ENCODE peak calls at places on chromosomes 4 and X, in five cellular contexts. K is substantia nigra, U is cardiac muscle cell, N is ovary, H is BE2C. P is an unnamed sample.

GRCh38 chrX:119134466-119134865 is 6.9 kb upstream of the KIAA1210 start:
- DNase-seq in K (no peak), U (no peak), N (no peak), H (no peak), P (no peak)

GRCh38 chr4:180261346-180261745 is 1981.9 kb upstream of the TENM3 start:
- DNase-seq in K (no peak), U (no peak), N (no peak), H (no peak), P (no peak)

GRCh38 chr4:7774301-7775019 is 165.2 kb downstream of the AFAP1 start:
- DNase-seq in K (no peak), U (no peak), N (peak; percentile 16), H (no peak), P (no peak)

GRCh38 chr4:3747582-3747906 is 18.6 kb upstream of the ADRA2C start:
- DNase-seq in K (no peak), U (peak; percentile 4), N (no peak), H (peak; percentile 59), P (no peak)

GRCh38 chr4:109233585-109233984 is 68.9 kb downstream of the COL25A1 start:
- DNase-seq in K (no peak), U (no peak), N (no peak), H (no peak), P (no peak)

GRCh38 chrX:49884290-49884862 is 5.1 kb downstream of the USP27X start:
- DNase-seq in K (no peak), U (peak; percentile 70), N (peak; percentile 41), H (peak; percentile 68), P (peak; percentile 69)

GRCh38 chrX:148672526-148672925 is 172.1 kb downstream of the AFF2 start:
- DNase-seq in K (no peak), U (no peak), N (no peak), H (no peak), P (no peak)

GRCh38 chr4:110170861-110171260 is 27.6 kb downstream of the ELOVL6 start:
- DNase-seq in K (no peak), U (no peak), N (no peak), H (no peak), P (no peak)

GRCh38 chrX:53682885-53683555 is 3.5 kb downstream of the HUWE1 start:
- DNase-seq in K (no peak), U (peak; percentile 59), N (no peak), H (peak; percentile 49), P (peak; percentile 32)

GRCh38 chr4:134567461-134567860 is 365.9 kb upstream of the PABPC4L start:
- DNase-seq in K (no peak), U (peak; percentile 4), N (no peak), H (no peak), P (no peak)

GRCh38 chrX:47316276-47317025 is 53.9 kb upstream of the ZNF157 start:
- DNase-seq in K (no peak), U (peak; percentile 25), N (no peak), H (no peak), P (no peak)

GRCh38 chr4:104966349-104967033 is 180.2 kb upstream of the TET2 start:
- DNase-seq in K (no peak), U (peak; percentile 25), N (no peak), H (no peak), P (no peak)

GRCh38 chr4:77801260-77801608 is 17.9 kb downstream of the CNOT6L start:
- DNase-seq in K (no peak), U (no peak), N (no peak), H (no peak), P (no peak)

GRCh38 chr4:169068423-169068822 is 58.4 kb upstream of the CBR4 start:
- DNase-seq in K (no peak), U (no peak), N (no peak), H (no peak), P (no peak)

GRCh38 chr4:69546121-69546520 is 50.4 kb upstream of the UGT2B4 start:
- DNase-seq in K (no peak), U (peak; percentile 24), N (no peak), H (no peak), P (peak; percentile 60)